ENCODE peak calls at places on chromosomes 16 and 17, in seven cellular contexts. X is nephron progenitor cell; K is CD4-positive, alpha-beta T cell; Y is NAMALWA; Q is C1 segment of cervical spinal cord; U is spleen; B is GM03348. Z is an unnamed sample.

GRCh38 chr16:67673712-67674580 is 7.3 kb downstream of the C16orf86 start:
- DNase-seq in X (no peak), K (no peak), Y (no peak), Q (peak; percentile 72), U (peak; percentile 89), B (no peak), Z (no peak)

GRCh38 chr16:21971856-21972255 is 18.7 kb downstream of the UQCRC2 start:
- DNase-seq in X (no peak), K (no peak), Y (no peak), Q (no peak), U (no peak), B (no peak), Z (no peak)

GRCh38 chr16:84137769-84138357 is 7.1 kb downstream of the HSDL1 start:
- DNase-seq in X (no peak), K (no peak), Y (no peak), Q (no peak), U (no peak), B (no peak), Z (no peak)

GRCh38 chr17:2385240-2386202 is 15.3 kb downstream of the MNT start:
- DNase-seq in X (no peak), K (no peak), Y (no peak), Q (no peak), U (no peak), B (no peak), Z (no peak)

GRCh38 chr17:6187836-6188235 is 117.7 kb downstream of the WSCD1 start:
- DNase-seq in X (no peak), K (no peak), Y (no peak), Q (no peak), U (no peak), B (no peak), Z (peak; percentile 13)

GRCh38 chr17:42518046-42518754 is 17.8 kb upstream of the NAGLU start:
- DNase-seq in X (no peak), K (no peak), Y (no peak), Q (no peak), U (peak; percentile 73), B (peak; percentile 87), Z (peak; percentile 93)

GRCh38 chr16:89431158-89431584 is 59.2 kb downstream of the ANKRD11 start:
- DNase-seq in X (no peak), K (no peak), Y (no peak), Q (no peak), U (no peak), B (peak; percentile 88), Z (peak; percentile 89)

GRCh38 chr16:82846806-82847205 is 220.0 kb downstream of the CDH13 start:
- DNase-seq in X (no peak), K (no peak), Y (no peak), Q (no peak), U (no peak), B (no peak), Z (no peak)

GRCh38 chr16:24482681-24483202 is 56.6 kb upstream of the RBBP6 start:
- DNase-seq in X (no peak), K (no peak), Y (no peak), Q (no peak), U (no peak), B (no peak), Z (no peak)

GRCh38 chr16:2835638-2836493 is 5.8 kb downstream of the ZG16B start:
- DNase-seq in X (no peak), K (no peak), Y (no peak), Q (no peak), U (peak; percentile 40), B (peak; percentile 94), Z (peak; percentile 79)

GRCh38 chr17:46072998-46073397 is 73.9 kb downstream of the STH start:
- DNase-seq in X (no peak), K (no peak), Y (no peak), Q (no peak), U (no peak), B (peak; percentile 79), Z (peak; percentile 41)

GRCh38 chr17:75594499-75595283 is 7.1 kb downstream of the MYO15B start:
- DNase-seq in X (no peak), K (no peak), Y (no peak), Q (no peak), U (no peak), B (no peak), Z (no peak)

GRCh38 chr16:69012906-69013305 is 92.5 kb upstream of the HAS3 start:
- DNase-seq in X (no peak), K (no peak), Y (no peak), Q (no peak), U (no peak), B (no peak), Z (no peak)

GRCh38 chr17:69335018-69335417 is 8.1 kb upstream of the ABCA5 start:
- DNase-seq in X (no peak), K (no peak), Y (peak; percentile 21), Q (no peak), U (no peak), B (peak; percentile 66), Z (peak; percentile 72)

GRCh38 chr16:2507679-2508064 is 6.1 kb upstream of the ATP6V0C start:
- DNase-seq in X (no peak), K (no peak), Y (no peak), Q (no peak), U (peak; percentile 91), B (no peak), Z (no peak)

GRCh38 chr16:84810518-84811273 is 9.1 kb upstream of the CRISPLD2 start:
- DNase-seq in X (no peak), K (no peak), Y (no peak), Q (no peak), U (no peak), B (peak; percentile 34), Z (no peak)

GRCh38 chr17:32310927-32311568 is 30.9 kb downstream of the C17orf75 start:
- DNase-seq in X (no peak), K (no peak), Y (peak; percentile 63), Q (peak; percentile 70), U (no peak), B (no peak), Z (no peak)